ENCODE peak calls at places on chromosomes 16 and 17, in six cellular contexts. Z is GM23248, I is hepatocyte, G is MM.1S, S is PC-3, M is GM23338. A is an unnamed sample.

GRCh38 chr16:10122546-10122945 is 59.7 kb downstream of the GRIN2A start:
- DNase-seq in G (no peak), M (peak; percentile 48), S (peak; percentile 31), Z (peak; percentile 2), I (peak; percentile 16), A (peak; percentile 16)

GRCh38 chr16:24986512-24987303 is 28.5 kb downstream of the ARHGAP17 start:
- DNase-seq in G (no peak), Z (peak; percentile 90), M (no peak), I (peak; percentile 62), S (peak; percentile 71), A (no peak)

GRCh38 chr17:35373532-35373983 is at the start of gene SLFN11:
- DNase-seq in I (peak; percentile 59), M (peak; percentile 55), S (peak; percentile 53), Z (peak; percentile 99), G (peak; percentile 85), A (peak; percentile 52)

GRCh38 chr17:56715613-56716357 is 117.9 kb downstream of the C17orf67 start:
- DNase-seq in M (peak; percentile 94), S (peak; percentile 97), I (peak; percentile 92), G (peak; percentile 81), Z (peak; percentile 92), A (peak; percentile 92)

GRCh38 chr17:28948873-28949184 is 2.5 kb downstream of the PHF12 start:
- DNase-seq in Z (no peak), G (no peak), I (no peak), S (no peak), M (peak; percentile 73), A (peak; percentile 86)

GRCh38 chr16:21203155-21203797 is 8.1 kb downstream of the ZP2 start:
- DNase-seq in S (no peak), I (no peak), G (no peak), M (no peak), Z (no peak), A (no peak)

GRCh38 chr17:58156839-58157803 is 8.9 kb downstream of the OR4D1 start:
- DNase-seq in I (peak; percentile 12), M (peak; percentile 87), Z (peak; percentile 26), G (no peak), S (no peak), A (peak; percentile 77)

GRCh38 chr17:14361470-14361869 is 60.6 kb downstream of the HS3ST3B1 start:
- DNase-seq in M (no peak), S (no peak), Z (no peak), G (no peak), I (no peak), A (no peak)

GRCh38 chr17:49984283-49984682 is 10.7 kb downstream of the DLX3 start:
- DNase-seq in S (no peak), I (no peak), G (no peak), Z (no peak), M (peak; percentile 48), A (peak; percentile 9)

GRCh38 chr17:76239538-76240274 is 587 bp downstream of the RNF157 start:
- DNase-seq in S (no peak), Z (peak; percentile 16), I (no peak), G (no peak), M (peak; percentile 45), A (peak; percentile 63)

GRCh38 chr17:64377769-64378282 is 12.8 kb downstream of the PECAM1 start:
- DNase-seq in I (no peak), S (peak; percentile 88), M (no peak), Z (no peak), G (no peak), A (no peak)

GRCh38 chr16:11370084-11370931 is 25.0 kb downstream of the RMI2 start:
- DNase-seq in G (no peak), S (no peak), Z (no peak), M (no peak), I (peak; percentile 19), A (no peak)

GRCh38 chr17:40433551-40434384 is 9.5 kb upstream of the IGFBP4 start:
- DNase-seq in G (no peak), Z (peak; percentile 50), M (peak; percentile 89), I (no peak), S (no peak), A (peak; percentile 72)

GRCh38 chr16:87411375-87412271 is 19.5 kb downstream of the MAP1LC3B start:
- DNase-seq in G (no peak), I (no peak), S (no peak), Z (no peak), M (no peak), A (no peak)

GRCh38 chr17:81277938-81278693 is 17.0 kb downstream of the SLC38A10 start:
- DNase-seq in M (no peak), G (no peak), Z (no peak), I (no peak), S (no peak), A (no peak)

GRCh38 chr17:19513897-19514488 is 19.7 kb upstream of the SLC47A1 start:
- DNase-seq in I (peak; percentile 82), M (peak; percentile 91), Z (peak; percentile 81), G (peak; percentile 78), S (peak; percentile 84), A (peak; percentile 79)

GRCh38 chr17:83196088-83196765 is 116.8 kb downstream of the METRNL start:
- DNase-seq in M (no peak), S (no peak), G (no peak), I (no peak), Z (peak; percentile 90), A (no peak)

GRCh38 chr17:42459983-42460300 is 1.3 kb downstream of the ATP6V0A1 start:
- DNase-seq in Z (peak; percentile 76), S (no peak), I (peak; percentile 33), G (peak; percentile 78), M (no peak), A (peak; percentile 27)

GRCh38 chr16:29975811-29976511 is 2.3 kb downstream of the TAOK2 start:
- DNase-seq in I (no peak), G (no peak), S (peak; percentile 1), M (no peak), Z (peak; percentile 19), A (no peak)

GRCh38 chr16:68200120-68200783 is 35.7 kb downstream of the ESRP2 start:
- DNase-seq in Z (peak; percentile 30), G (no peak), M (no peak), I (peak; percentile 12), S (peak; percentile 54), A (no peak)

GRCh38 chr16:89721644-89722391 is 481 bp downstream of the ZNF276 start:
- DNase-seq in S (peak; percentile 44), I (peak; percentile 62), Z (peak; percentile 77), M (peak; percentile 52), G (peak; percentile 81), A (peak; percentile 62)

GRCh38 chr17:81291662-81292061 is 3.4 kb downstream of the SLC38A10 start:
- DNase-seq in Z (peak; percentile 78), G (peak; percentile 32), M (peak; percentile 76), S (peak; percentile 77), I (peak; percentile 79), A (peak; percentile 71)

GRCh38 chr17:8185580-8186445 is 4.2 kb downstream of the BORCS6 start:
- DNase-seq in S (peak; percentile 76), G (peak; percentile 78), M (peak; percentile 80), Z (peak; percentile 67), I (peak; percentile 91), A (peak; percentile 88)

GRCh38 chr17:77914440-77915254 is 43.9 kb upstream of the TNRC6C start:
- DNase-seq in S (no peak), M (peak; percentile 76), G (no peak), I (peak; percentile 76), Z (no peak), A (peak; percentile 13)

GRCh38 chr16:57667526-57668258 is 414 bp upstream of the ADGRG3 start:
- DNase-seq in Z (no peak), M (peak; percentile 63), S (no peak), I (no peak), G (no peak), A (no peak)

GRCh38 chr17:76726231-76726765 is at the start of gene JMJD6:
- DNase-seq in S (peak; percentile 97), Z (peak; percentile 98), M (peak; percentile 96), G (peak; percentile 96), I (peak; percentile 96), A (peak; percentile 98)

GRCh38 chr16:75789237-75789636 is 62.9 kb upstream of the CPHXL start:
- DNase-seq in M (peak; percentile 74), G (peak; percentile 39), I (peak; percentile 75), Z (peak; percentile 66), S (peak; percentile 67), A (peak; percentile 66)

DNA sequence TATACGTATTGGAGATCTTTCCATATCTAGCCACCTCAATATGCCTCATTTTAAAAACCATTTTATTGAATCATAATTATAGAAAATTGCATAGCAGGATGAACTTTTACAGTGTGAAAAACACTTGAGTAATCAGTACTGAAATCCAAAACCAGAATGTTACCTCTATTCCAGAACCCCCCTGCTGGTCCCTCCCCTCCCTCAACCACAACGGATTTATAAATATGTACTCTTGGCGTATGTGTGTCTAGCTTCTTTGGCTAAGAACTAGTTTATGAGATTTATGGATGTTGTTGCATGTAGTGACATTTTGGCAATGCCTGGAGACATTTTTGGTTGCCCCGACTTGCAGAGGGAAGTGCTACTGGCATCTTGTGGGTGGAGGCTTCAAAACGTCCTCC is 23.4 kb downstream of the ITPRIPL2 start:
- DNase-seq in I (no peak), S (peak; percentile 82), G (no peak), M (no peak), Z (peak; percentile 23), A (no peak)
- TF ChIP-seq EZH2phosphoT487 in I (no peak), S (no peak), G (no peak), M (no peak), Z (no peak), A (no peak)

GRCh38 chr16:31472559-31473203 is 729 bp downstream of the TGFB1I1 start:
- DNase-seq in M (peak; percentile 92), I (peak; percentile 85), Z (peak; percentile 96), S (peak; percentile 69), G (no peak), A (peak; percentile 48)
- H2AFZ ChIP-seq in M (peak overlapping the region; percentile 97), I (peak overlapping the region; percentile 92), Z (peak overlapping the region; percentile 79), S (peak overlapping the region; percentile 91), G (no peak overlapping the region), A (peak overlapping the region; percentile 96)

GRCh38 chr17:6862822-6863221 is 31.3 kb upstream of the TEKT1 start:
- DNase-seq in G (no peak), M (no peak), Z (no peak), I (no peak), S (no peak), A (no peak)
- TF ChIP-seq EZH2phosphoT487 in G (no peak), M (no peak), Z (no peak), I (no peak), S (no peak), A (no peak)

GRCh38 chr17:55391244-55391757 is 30.3 kb downstream of the MMD start:
- DNase-seq in M (no peak), G (no peak), S (no peak), I (no peak), Z (no peak), A (no peak)

GRCh38 chr17:55391764-55392467 is 29.7 kb downstream of the MMD start:
- DNase-seq in Z (no peak), G (no peak), I (no peak), M (no peak), S (no peak), A (no peak)

GRCh38 chr17:55386931-55387330 is 34.7 kb downstream of the MMD start:
- DNase-seq in I (peak; percentile 19), M (no peak), G (no peak), Z (no peak), S (no peak), A (no peak)

GRCh38 chr17:55390364-55390977 is 31.2 kb downstream of the MMD start:
- DNase-seq in G (no peak), Z (no peak), S (no peak), M (no peak), I (no peak), A (no peak)

DNA sequence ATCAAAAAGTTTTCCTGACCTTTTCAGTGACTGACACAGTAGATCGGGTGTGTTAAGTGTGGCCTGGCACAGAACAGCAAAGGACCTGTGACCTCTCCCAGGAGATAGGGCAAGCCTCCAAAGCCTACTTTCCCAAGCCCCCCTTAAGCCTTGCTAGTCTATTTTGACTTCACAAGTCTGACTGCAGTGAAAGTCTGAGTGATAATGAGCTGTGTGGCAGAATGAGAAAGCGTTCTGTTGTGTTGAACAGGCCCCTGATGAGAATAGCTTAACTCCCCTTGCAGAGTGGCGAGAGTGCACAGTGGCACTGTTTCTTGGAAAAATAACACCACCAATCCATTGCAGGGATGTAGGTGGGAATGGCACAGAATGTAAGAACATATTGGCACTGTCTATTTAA is 32.8 kb downstream of the MMD start:
- DNase-seq in Z (no peak), M (no peak), G (no peak), I (no peak), S (no peak), A (peak; percentile 64)
- H2AFZ ChIP-seq in Z (no peak overlapping the region), M (no peak overlapping the region), G (no peak overlapping the region), I (no peak overlapping the region), S (no peak overlapping the region), A (no peak overlapping the region)